ENCODE peak calls at places on chromosomes 4 and X, in four cellular contexts. One of them, this sample, is unnamed.

GRCh38 chr4:80005863-80006262 is 67.2 kb downstream of the ANTXR2 start:
- DNase-seq in H4: no peak
- DNase-seq in H9: no peak
- DNase-seq in heart left ventricle: no peak
- DNase-seq in this sample: no peak

GRCh38 chr4:78543424-78544238 is 7.9 kb upstream of the ANXA3 start:
- DNase-seq in H4: no peak
- DNase-seq in H9: no peak
- DNase-seq in heart left ventricle: no peak
- DNase-seq in this sample: no peak

GRCh38 chrX:154734101-154734781 is 16.6 kb downstream of the GAB3 start:
- DNase-seq in H4: no peak
- DNase-seq in H9: no peak
- DNase-seq in heart left ventricle: peak
- DNase-seq in this sample: peak

GRCh38 chr4:110840221-110840654 is 217.4 kb upstream of the PITX2 start:
- DNase-seq in H4: no peak
- DNase-seq in H9: no peak
- DNase-seq in heart left ventricle: no peak
- DNase-seq in this sample: no peak

GRCh38 chrX:41922125-41922521 is 1.2 kb downstream of the CASK start:
- DNase-seq in H4: no peak
- DNase-seq in H9: no peak
- DNase-seq in heart left ventricle: no peak
- DNase-seq in this sample: no peak

GRCh38 chrX:118571829-118572228 is 76.2 kb downstream of the DOCK11 start:
- DNase-seq in H4: peak
- DNase-seq in H9: no peak
- DNase-seq in heart left ventricle: no peak
- DNase-seq in this sample: no peak

GRCh38 chrX:53287493-53288138 is 6.2 kb upstream of the IQSEC2 start:
- DNase-seq in H4: peak
- DNase-seq in H9: no peak
- DNase-seq in heart left ventricle: peak
- DNase-seq in this sample: peak

GRCh38 chr4:16853653-16854052 is 44.8 kb downstream of the LDB2 start:
- DNase-seq in H4: no peak
- DNase-seq in H9: no peak
- DNase-seq in heart left ventricle: no peak
- DNase-seq in this sample: no peak

GRCh38 chrX:23854945-23855344 is 52.8 kb downstream of the APOO start:
- DNase-seq in H4: no peak
- DNase-seq in H9: no peak
- DNase-seq in heart left ventricle: no peak
- DNase-seq in this sample: no peak

GRCh38 chr4:55398461-55398860 is 2.7 kb downstream of the TMEM165 start:
- DNase-seq in H4: no peak
- DNase-seq in H9: no peak
- DNase-seq in heart left ventricle: no peak
- DNase-seq in this sample: no peak

GRCh38 chrX:24396236-24396929 is 35.9 kb downstream of the SUPT20HL1 start:
- DNase-seq in H4: peak
- DNase-seq in H9: no peak
- DNase-seq in heart left ventricle: no peak
- DNase-seq in this sample: no peak

GRCh38 chr4:184899261-184900134 is 73.7 kb upstream of the ACSL1 start:
- DNase-seq in H4: no peak
- DNase-seq in H9: no peak
- DNase-seq in heart left ventricle: no peak
- DNase-seq in this sample: no peak

GRCh38 chr4:89836031-89836777 is 757 bp downstream of the SNCA start:
- DNase-seq in H4: no peak
- DNase-seq in H9: peak
- DNase-seq in heart left ventricle: no peak
- DNase-seq in this sample: no peak

GRCh38 chr4:147370473-147370872 is 110.4 kb upstream of the EDNRA start:
- DNase-seq in H4: no peak
- DNase-seq in H9: no peak
- DNase-seq in heart left ventricle: no peak
- DNase-seq in this sample: no peak

GRCh38 chr4:1978741-1979476 is 29.9 kb downstream of the NELFA start:
- DNase-seq in H4: no peak
- DNase-seq in H9: peak
- DNase-seq in heart left ventricle: no peak
- DNase-seq in this sample: no peak

GRCh38 chr4:4590496-4590895 is 48.6 kb upstream of the STX18 start:
- DNase-seq in H4: no peak
- DNase-seq in H9: no peak
- DNase-seq in heart left ventricle: no peak
- DNase-seq in this sample: no peak

GRCh38 chr4:95956094-95956493 is 116.2 kb downstream of the PDHA2 start:
- DNase-seq in H4: no peak
- DNase-seq in H9: no peak
- DNase-seq in heart left ventricle: no peak
- DNase-seq in this sample: no peak

GRCh38 chr4:113633467-113633866 is 128.1 kb downstream of the CAMK2D start:
- DNase-seq in H4: no peak
- DNase-seq in H9: no peak
- DNase-seq in heart left ventricle: peak
- DNase-seq in this sample: no peak

GRCh38 chrX:37684426-37684825 is 1.2 kb upstream of the XK start:
- DNase-seq in H4: no peak
- DNase-seq in H9: no peak
- DNase-seq in heart left ventricle: no peak
- DNase-seq in this sample: no peak

GRCh38 chr4:48315728-48316630 is 25.4 kb upstream of the SLAIN2 start:
- DNase-seq in H4: peak
- DNase-seq in H9: peak
- DNase-seq in heart left ventricle: no peak
- DNase-seq in this sample: no peak

GRCh38 chrX:154043003-154043402 is 23.3 kb upstream of the IRAK1 start:
- DNase-seq in H4: peak
- DNase-seq in H9: no peak
- DNase-seq in heart left ventricle: no peak
- DNase-seq in this sample: peak

GRCh38 chrX:38347136-38347535 is 5.3 kb upstream of the OTC start:
- DNase-seq in H4: peak
- DNase-seq in H9: no peak
- DNase-seq in heart left ventricle: no peak
- DNase-seq in this sample: no peak

GRCh38 chrX:154600962-154601374 is 16.0 kb downstream of the CTAG1A start:
- DNase-seq in H4: peak
- DNase-seq in H9: no peak
- DNase-seq in heart left ventricle: no peak
- DNase-seq in this sample: no peak

This sample was measured in tibial artery.